ENCODE peak calls at places on chromosomes 6 and 20, in ten cellular contexts. One of them, this sample, is unnamed.

GRCh38 chr6:166382933-166383816 is at the start of gene MPC1:
- DNase-seq in kidney: peak
- DNase-seq in GM12865: peak
- DNase-seq in suprapubic skin: peak
- DNase-seq in thoracic aorta: peak
- DNase-seq in GM12864: peak
- DNase-seq in Panc1: peak
- DNase-seq in Peyer's patch: peak
- DNase-seq in fibroblast of lung: peak
- DNase-seq in HFF-Myc: peak
- DNase-seq in this sample: peak

GRCh38 chr20:402898-403581 is 5.1 kb upstream of the RBCK1 start:
- DNase-seq in kidney: no peak
- DNase-seq in GM12865: no peak
- DNase-seq in suprapubic skin: no peak
- DNase-seq in thoracic aorta: no peak
- DNase-seq in GM12864: no peak
- DNase-seq in Panc1: no peak
- DNase-seq in Peyer's patch: no peak
- DNase-seq in fibroblast of lung: no peak
- DNase-seq in HFF-Myc: no peak
- DNase-seq in this sample: no peak

GRCh38 chr20:18537651-18538050 is 29.6 kb upstream of the SMIM26 start:
- DNase-seq in kidney: no peak
- DNase-seq in GM12865: no peak
- DNase-seq in suprapubic skin: no peak
- DNase-seq in thoracic aorta: no peak
- DNase-seq in GM12864: no peak
- DNase-seq in Panc1: no peak
- DNase-seq in Peyer's patch: no peak
- DNase-seq in fibroblast of lung: peak
- DNase-seq in HFF-Myc: no peak
- DNase-seq in this sample: no peak

GRCh38 chr20:6685181-6685582 is 82.3 kb upstream of the BMP2 start:
- DNase-seq in kidney: no peak
- DNase-seq in GM12865: no peak
- DNase-seq in suprapubic skin: no peak
- DNase-seq in thoracic aorta: no peak
- DNase-seq in GM12864: no peak
- DNase-seq in Panc1: peak
- DNase-seq in Peyer's patch: no peak
- DNase-seq in fibroblast of lung: peak
- DNase-seq in HFF-Myc: no peak
- DNase-seq in this sample: no peak

GRCh38 chr6:108650781-108651180 is 90.1 kb downstream of the FOXO3 start:
- DNase-seq in kidney: no peak
- DNase-seq in GM12865: peak
- DNase-seq in suprapubic skin: no peak
- DNase-seq in thoracic aorta: no peak
- DNase-seq in GM12864: no peak
- DNase-seq in Panc1: no peak
- DNase-seq in Peyer's patch: no peak
- DNase-seq in fibroblast of lung: peak
- DNase-seq in HFF-Myc: no peak
- DNase-seq in this sample: no peak

GRCh38 chr20:13430346-13431002 is 208.3 kb downstream of the TASP1 start:
- DNase-seq in kidney: no peak
- DNase-seq in GM12865: peak
- DNase-seq in suprapubic skin: no peak
- DNase-seq in thoracic aorta: no peak
- DNase-seq in GM12864: peak
- DNase-seq in Panc1: no peak
- DNase-seq in Peyer's patch: no peak
- DNase-seq in fibroblast of lung: peak
- DNase-seq in HFF-Myc: no peak
- DNase-seq in this sample: peak

GRCh38 chr20:19811231-19811630 is 53.2 kb downstream of the RIN2 start:
- DNase-seq in kidney: no peak
- DNase-seq in GM12865: no peak
- DNase-seq in suprapubic skin: no peak
- DNase-seq in thoracic aorta: no peak
- DNase-seq in GM12864: no peak
- DNase-seq in Panc1: no peak
- DNase-seq in Peyer's patch: no peak
- DNase-seq in fibroblast of lung: no peak
- DNase-seq in HFF-Myc: no peak
- DNase-seq in this sample: no peak

GRCh38 chr20:19889011-19889953 is 127.9 kb upstream of the NAA20 start:
- DNase-seq in kidney: peak
- DNase-seq in GM12865: no peak
- DNase-seq in suprapubic skin: no peak
- DNase-seq in thoracic aorta: no peak
- DNase-seq in GM12864: no peak
- DNase-seq in Panc1: no peak
- DNase-seq in Peyer's patch: no peak
- DNase-seq in fibroblast of lung: peak
- DNase-seq in HFF-Myc: peak
- DNase-seq in this sample: peak

DNA sequence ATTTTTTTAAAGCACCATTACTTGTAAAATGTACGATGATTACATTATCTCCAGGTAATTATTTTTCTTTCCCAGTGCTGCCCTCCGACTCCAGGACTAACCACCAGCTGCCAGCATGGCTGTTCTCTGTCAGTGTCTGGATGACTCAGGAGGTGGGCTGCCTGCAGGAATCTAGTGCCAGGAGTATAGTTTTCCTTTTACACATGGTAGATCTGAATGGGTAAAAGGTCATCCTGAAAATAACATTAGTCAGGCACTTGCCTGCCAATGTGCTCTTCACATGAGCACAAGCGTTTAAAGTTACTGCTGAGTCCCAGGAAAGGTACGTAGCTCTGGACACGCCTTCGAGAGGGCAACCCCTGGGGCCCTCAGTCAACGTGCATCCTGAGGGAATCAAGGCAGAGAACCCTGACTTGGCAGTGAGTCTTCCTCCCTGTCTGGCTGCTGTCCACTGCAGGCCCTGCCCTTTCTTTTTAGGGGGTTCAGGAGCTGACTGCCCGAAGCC is 2.4 kb downstream of the DYNLT1 start:
- DNase-seq in kidney: no peak
- DNase-seq in GM12865: no peak
- DNase-seq in suprapubic skin: no peak
- DNase-seq in thoracic aorta: no peak
- DNase-seq in GM12864: no peak
- DNase-seq in Panc1: no peak
- DNase-seq in Peyer's patch: no peak
- DNase-seq in fibroblast of lung: peak
- DNase-seq in HFF-Myc: no peak
- DNase-seq in this sample: peak
- H3K4me3 ChIP-seq in kidney: no peak
- H3K4me3 ChIP-seq in GM12865: no peak
- H3K4me3 ChIP-seq in suprapubic skin: no peak
- H3K4me3 ChIP-seq in thoracic aorta: peak
- H3K4me3 ChIP-seq in GM12864: no peak
- H3K4me3 ChIP-seq in Panc1: no peak
- H3K4me3 ChIP-seq in Peyer's patch: no peak
- H3K4me3 ChIP-seq in fibroblast of lung: no peak
- H3K4me3 ChIP-seq in HFF-Myc: peak
- H3K4me3 ChIP-seq in this sample: peak

GRCh38 chr20:11833825-11834224 is 83.9 kb upstream of the BTBD3 start:
- DNase-seq in kidney: no peak
- DNase-seq in GM12865: no peak
- DNase-seq in suprapubic skin: no peak
- DNase-seq in thoracic aorta: no peak
- DNase-seq in GM12864: no peak
- DNase-seq in Panc1: no peak
- DNase-seq in Peyer's patch: no peak
- DNase-seq in fibroblast of lung: no peak
- DNase-seq in HFF-Myc: no peak
- DNase-seq in this sample: no peak

GRCh38 chr20:11832397-11832796 is 85.3 kb upstream of the BTBD3 start:
- DNase-seq in kidney: no peak
- DNase-seq in GM12865: no peak
- DNase-seq in suprapubic skin: no peak
- DNase-seq in thoracic aorta: no peak
- DNase-seq in GM12864: no peak
- DNase-seq in Panc1: no peak
- DNase-seq in Peyer's patch: no peak
- DNase-seq in fibroblast of lung: no peak
- DNase-seq in HFF-Myc: no peak
- DNase-seq in this sample: no peak

GRCh38 chr20:11843289-11843688 is 74.4 kb upstream of the BTBD3 start:
- DNase-seq in kidney: no peak
- DNase-seq in GM12865: no peak
- DNase-seq in suprapubic skin: no peak
- DNase-seq in thoracic aorta: no peak
- DNase-seq in GM12864: no peak
- DNase-seq in Panc1: no peak
- DNase-seq in Peyer's patch: no peak
- DNase-seq in fibroblast of lung: no peak
- DNase-seq in HFF-Myc: no peak
- DNase-seq in this sample: no peak

GRCh38 chr20:11841972-11842461 is 75.7 kb upstream of the BTBD3 start:
- DNase-seq in kidney: no peak
- DNase-seq in GM12865: no peak
- DNase-seq in suprapubic skin: no peak
- DNase-seq in thoracic aorta: no peak
- DNase-seq in GM12864: no peak
- DNase-seq in Panc1: no peak
- DNase-seq in Peyer's patch: no peak
- DNase-seq in fibroblast of lung: no peak
- DNase-seq in HFF-Myc: no peak
- DNase-seq in this sample: no peak

DNA sequence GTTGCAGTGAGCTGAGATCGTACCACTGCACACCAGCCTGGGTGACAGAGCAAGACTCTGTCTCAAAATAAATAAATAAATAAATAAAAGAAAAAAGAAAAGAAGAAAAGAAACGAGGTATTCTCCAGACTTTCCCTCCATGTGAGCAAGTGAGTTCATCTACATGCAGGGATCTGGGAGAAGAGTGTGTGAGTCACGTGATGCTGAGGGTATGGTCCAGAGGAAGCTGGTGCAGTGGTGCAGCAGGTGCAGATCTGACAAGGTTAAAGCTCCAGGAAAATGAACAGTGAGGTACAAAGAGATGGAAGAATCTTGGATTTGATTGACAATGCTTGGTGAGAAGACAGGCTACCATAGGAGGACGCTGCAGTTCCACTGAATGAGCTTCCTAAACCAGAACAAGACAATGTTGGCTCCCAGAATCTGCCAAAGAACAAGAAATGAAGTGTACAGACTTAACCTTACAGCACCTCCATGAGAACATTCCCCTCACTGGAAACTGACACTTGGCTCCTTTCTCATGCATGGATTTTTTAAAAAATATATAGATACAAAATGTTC is 79.5 kb upstream of the BTBD3 start:
- DNase-seq in kidney: no peak
- DNase-seq in GM12865: no peak
- DNase-seq in suprapubic skin: no peak
- DNase-seq in thoracic aorta: no peak
- DNase-seq in GM12864: no peak
- DNase-seq in Panc1: no peak
- DNase-seq in Peyer's patch: no peak
- DNase-seq in fibroblast of lung: no peak
- DNase-seq in HFF-Myc: no peak
- DNase-seq in this sample: no peak
- TF ChIP-seq CTCF in kidney: no peak
- TF ChIP-seq CTCF in GM12865: no peak
- TF ChIP-seq CTCF in suprapubic skin: no peak
- TF ChIP-seq CTCF in thoracic aorta: no peak
- TF ChIP-seq CTCF in GM12864: no peak
- TF ChIP-seq CTCF in Panc1: peak
- TF ChIP-seq CTCF in Peyer's patch: no peak
- TF ChIP-seq CTCF in fibroblast of lung: no peak
- TF ChIP-seq CTCF in HFF-Myc: no peak
- TF ChIP-seq CTCF in this sample: no peak

GRCh38 chr6:7725412-7725811 is 487 bp upstream of the BMP6 start:
- DNase-seq in kidney: no peak
- DNase-seq in GM12865: no peak
- DNase-seq in suprapubic skin: no peak
- DNase-seq in thoracic aorta: no peak
- DNase-seq in GM12864: no peak
- DNase-seq in Panc1: no peak
- DNase-seq in Peyer's patch: no peak
- DNase-seq in fibroblast of lung: no peak
- DNase-seq in HFF-Myc: no peak
- DNase-seq in this sample: no peak
- H3K4me3 ChIP-seq in kidney: peak
- H3K4me3 ChIP-seq in GM12865: peak
- H3K4me3 ChIP-seq in suprapubic skin: peak
- H3K4me3 ChIP-seq in thoracic aorta: peak
- H3K4me3 ChIP-seq in GM12864: peak
- H3K4me3 ChIP-seq in Panc1: peak
- H3K4me3 ChIP-seq in Peyer's patch: peak
- H3K4me3 ChIP-seq in fibroblast of lung: no peak
- H3K4me3 ChIP-seq in HFF-Myc: no peak
- H3K4me3 ChIP-seq in this sample: peak

GRCh38 chr6:30719791-30720737 is at the start of gene TUBB:
- DNase-seq in kidney: peak
- DNase-seq in GM12865: peak
- DNase-seq in suprapubic skin: peak
- DNase-seq in thoracic aorta: peak
- DNase-seq in GM12864: peak
- DNase-seq in Panc1: peak
- DNase-seq in Peyer's patch: peak
- DNase-seq in fibroblast of lung: peak
- DNase-seq in HFF-Myc: peak
- DNase-seq in this sample: peak

GRCh38 chr6:30720738-30721197 is 616 bp downstream of the TUBB start:
- DNase-seq in kidney: peak
- DNase-seq in GM12865: peak
- DNase-seq in suprapubic skin: peak
- DNase-seq in thoracic aorta: no peak
- DNase-seq in GM12864: no peak
- DNase-seq in Panc1: no peak
- DNase-seq in Peyer's patch: peak
- DNase-seq in fibroblast of lung: no peak
- DNase-seq in HFF-Myc: no peak
- DNase-seq in this sample: no peak

GRCh38 chr6:30717129-30717844 is at the start of gene MDC1:
- DNase-seq in kidney: peak
- DNase-seq in GM12865: peak
- DNase-seq in suprapubic skin: peak
- DNase-seq in thoracic aorta: peak
- DNase-seq in GM12864: peak
- DNase-seq in Panc1: peak
- DNase-seq in Peyer's patch: peak
- DNase-seq in fibroblast of lung: peak
- DNase-seq in HFF-Myc: peak
- DNase-seq in this sample: peak

GRCh38 chr6:30721198-30722024 is 1.3 kb downstream of the TUBB start:
- DNase-seq in kidney: peak
- DNase-seq in GM12865: peak
- DNase-seq in suprapubic skin: peak
- DNase-seq in thoracic aorta: peak
- DNase-seq in GM12864: peak
- DNase-seq in Panc1: no peak
- DNase-seq in Peyer's patch: peak
- DNase-seq in fibroblast of lung: peak
- DNase-seq in HFF-Myc: no peak
- DNase-seq in this sample: no peak

DNA sequence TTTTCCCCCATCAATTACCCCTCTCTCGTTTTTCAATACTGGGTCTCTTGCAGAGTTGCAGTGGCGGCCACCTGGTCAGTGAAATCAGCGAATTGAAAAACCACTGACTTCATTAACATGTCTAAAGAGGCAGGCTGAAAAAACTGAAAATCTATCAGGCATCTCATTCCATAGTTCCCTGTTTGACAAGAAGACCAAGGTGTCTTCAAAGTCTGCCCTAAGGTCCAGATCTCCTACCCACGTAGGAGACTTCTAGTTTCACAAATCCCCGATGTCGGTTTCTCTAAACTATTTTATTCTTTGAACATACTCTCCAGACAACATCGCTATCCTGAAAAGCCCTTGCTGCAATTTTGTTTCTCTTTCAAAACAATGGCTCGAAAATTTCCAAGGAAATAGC is 796 bp upstream of the TUBB start:
- DNase-seq in kidney: peak
- DNase-seq in GM12865: peak
- DNase-seq in suprapubic skin: no peak
- DNase-seq in thoracic aorta: no peak
- DNase-seq in GM12864: no peak
- DNase-seq in Panc1: no peak
- DNase-seq in Peyer's patch: no peak
- DNase-seq in fibroblast of lung: peak
- DNase-seq in HFF-Myc: no peak
- DNase-seq in this sample: no peak
- TF ChIP-seq CTCF in kidney: no peak
- TF ChIP-seq CTCF in GM12865: no peak
- TF ChIP-seq CTCF in suprapubic skin: no peak
- TF ChIP-seq CTCF in thoracic aorta: no peak
- TF ChIP-seq CTCF in GM12864: no peak
- TF ChIP-seq CTCF in Panc1: no peak
- TF ChIP-seq CTCF in Peyer's patch: no peak
- TF ChIP-seq CTCF in fibroblast of lung: no peak
- TF ChIP-seq CTCF in HFF-Myc: no peak
- TF ChIP-seq CTCF in this sample: no peak